ENCODE peak calls at places on chromosomes 12 and 14, in six cellular contexts. C, G, V, I, M and O are unnamed samples.

GRCh38 chr14:55846852-55847471 is 267.0 kb downstream of the KTN1 start:
- DNase-seq in G (no peak), I (no peak), C (no peak), V (no peak), M (no peak), O (peak)

GRCh38 chr14:68994056-68994455 is 15.0 kb upstream of the ACTN1 start:
- DNase-seq in G (no peak), V (no peak), M (no peak), C (no peak), I (no peak), O (no peak)

GRCh38 chr14:55094630-55095157 is 34.4 kb upstream of the LGALS3 start:
- DNase-seq in G (no peak), I (no peak), C (no peak), V (no peak), M (no peak), O (peak)

GRCh38 chr14:74501135-74501614 is 7.6 kb downstream of the ISCA2 start:
- DNase-seq in M (no peak), G (peak), I (peak), C (peak), V (peak), O (peak)

GRCh38 chr14:99534863-99535262 is 53.7 kb downstream of the CCNK start:
- DNase-seq in V (no peak), G (no peak), M (no peak), C (no peak), I (no peak), O (no peak)

GRCh38 chr12:104929926-104930325 is 28.2 kb downstream of the SLC41A2 start:
- DNase-seq in M (no peak), G (no peak), C (no peak), V (no peak), I (no peak), O (peak)

GRCh38 chr14:56918849-56919574 is 108.7 kb upstream of the OTX2 start:
- DNase-seq in V (no peak), C (no peak), I (no peak), M (no peak), G (no peak), O (no peak)

GRCh38 chr12:94621662-94622359 is 28.5 kb downstream of the TMCC3 start:
- DNase-seq in M (peak), V (no peak), G (no peak), I (no peak), C (no peak), O (peak)

GRCh38 chr12:89064780-89065179 is 287.5 kb downstream of the DUSP6 start:
- DNase-seq in C (no peak), M (no peak), V (no peak), I (no peak), G (peak), O (peak)

GRCh38 chr12:110370732-110371141 is 32.8 kb downstream of the ANAPC7 start:
- DNase-seq in C (no peak), M (no peak), V (no peak), G (no peak), I (no peak), O (no peak)

GRCh38 chr12:110372056-110372425 is 31.5 kb downstream of the ANAPC7 start:
- DNase-seq in V (no peak), I (no peak), M (no peak), G (no peak), C (no peak), O (no peak)

GRCh38 chr12:110373962-110374611 is 29.4 kb downstream of the ANAPC7 start:
- DNase-seq in M (no peak), V (no peak), I (no peak), G (no peak), C (no peak), O (no peak)

GRCh38 chr12:110371408-110372055 is 32.0 kb downstream of the ANAPC7 start:
- DNase-seq in M (peak), C (no peak), V (no peak), G (no peak), I (no peak), O (no peak)

DNA sequence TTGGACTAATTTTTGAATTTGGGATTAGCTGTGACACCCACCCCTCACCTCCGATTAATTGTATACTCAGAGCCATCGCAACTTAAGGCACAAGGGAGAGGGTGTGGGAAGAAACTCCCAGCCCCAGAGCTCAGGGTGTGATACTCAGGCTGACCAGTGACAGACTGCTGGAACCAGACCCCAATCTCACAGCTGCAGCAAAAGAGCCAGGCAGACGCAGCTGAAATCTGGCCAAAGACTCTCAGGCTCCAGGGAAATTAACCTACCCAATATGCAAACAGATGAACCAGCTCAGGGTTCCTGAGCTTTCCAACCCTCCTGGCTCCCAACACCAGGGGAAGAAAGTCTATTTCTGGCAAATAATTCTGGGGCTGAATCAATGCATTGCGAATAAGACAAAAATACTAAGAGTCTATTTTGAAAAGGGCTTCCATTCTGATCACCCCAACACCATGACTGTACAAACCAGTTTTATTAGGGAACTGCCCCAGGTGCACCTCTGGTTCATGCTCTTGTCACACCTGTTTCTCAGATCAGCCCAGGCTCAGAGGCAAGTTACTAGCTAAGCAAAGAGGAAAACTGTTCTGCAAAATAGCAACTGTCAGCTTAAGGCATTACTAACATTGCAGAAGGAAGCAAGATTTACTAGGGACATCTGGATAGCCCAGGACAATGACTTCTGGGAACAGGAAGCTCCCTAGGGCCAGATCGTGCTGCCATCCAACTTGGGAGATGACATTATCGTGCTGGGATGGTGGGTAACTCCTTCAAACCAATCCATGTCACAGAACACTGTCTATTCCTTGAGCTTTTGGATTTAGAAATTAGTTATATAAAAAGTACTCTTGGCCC is 30.3 kb downstream of the ANAPC7 start:
- DNase-seq in V (no peak), I (no peak), C (no peak), M (no peak), G (no peak), O (no peak)
- TF ChIP-seq SMC3 in V (no peak), I (no peak), C (no peak), M (no peak), G (no peak), O (no peak)

GRCh38 chr12:9760699-9761406 is at the start of gene CD69:
- DNase-seq in C (no peak), M (peak), V (peak), G (no peak), I (no peak), O (no peak)
- TF ChIP-seq SMC3 in C (no peak), M (no peak), V (no peak), G (no peak), I (no peak), O (no peak)

GRCh38 chr14:92726933-92727262 is 21.5 kb downstream of the LGMN start:
- DNase-seq in G (no peak), I (no peak), M (no peak), V (no peak), C (no peak), O (no peak)

GRCh38 chr14:92726135-92726932 is 22.1 kb downstream of the LGMN start:
- DNase-seq in V (peak), I (no peak), G (peak), M (no peak), C (no peak), O (peak)

GRCh38 chr14:92731622-92732021 is 16.8 kb downstream of the LGMN start:
- DNase-seq in M (no peak), I (no peak), G (no peak), V (no peak), C (no peak), O (no peak)

GRCh38 chr14:92729632-92730358 is 18.6 kb downstream of the LGMN start:
- DNase-seq in M (no peak), I (no peak), C (no peak), G (no peak), V (no peak), O (peak)

GRCh38 chr14:92728781-92729364 is 19.6 kb downstream of the LGMN start:
- DNase-seq in V (no peak), I (no peak), M (no peak), G (peak), C (no peak), O (peak)
- TF ChIP-seq SMC3 in V (no peak), I (no peak), M (no peak), G (no peak), C (no peak), O (no peak)

GRCh38 chr12:116164976-116165425 is 112.5 kb downstream of the MED13L start:
- DNase-seq in G (peak), I (no peak), C (no peak), V (no peak), M (no peak), O (peak)
- TF ChIP-seq SMC3 in G (no peak), I (no peak), C (no peak), V (no peak), M (no peak), O (no peak)

GRCh38 chr12:54055522-54055921 is 1.9 kb downstream of the HOXC4 start:
- DNase-seq in V (no peak), M (no peak), G (no peak), I (no peak), C (no peak), O (no peak)

GRCh38 chr12:54052745-54053624 is 650 bp upstream of the HOXC4 start:
- DNase-seq in I (peak), G (no peak), V (no peak), M (peak), C (no peak), O (no peak)

GRCh38 chr12:54054442-54055332 is 1.1 kb downstream of the HOXC4 start:
- DNase-seq in I (peak), M (no peak), G (no peak), C (no peak), V (no peak), O (no peak)

GRCh38 chr12:54051916-54052744 is 1.5 kb upstream of the HOXC4 start:
- DNase-seq in C (no peak), V (no peak), I (peak), M (no peak), G (no peak), O (no peak)

DNA sequence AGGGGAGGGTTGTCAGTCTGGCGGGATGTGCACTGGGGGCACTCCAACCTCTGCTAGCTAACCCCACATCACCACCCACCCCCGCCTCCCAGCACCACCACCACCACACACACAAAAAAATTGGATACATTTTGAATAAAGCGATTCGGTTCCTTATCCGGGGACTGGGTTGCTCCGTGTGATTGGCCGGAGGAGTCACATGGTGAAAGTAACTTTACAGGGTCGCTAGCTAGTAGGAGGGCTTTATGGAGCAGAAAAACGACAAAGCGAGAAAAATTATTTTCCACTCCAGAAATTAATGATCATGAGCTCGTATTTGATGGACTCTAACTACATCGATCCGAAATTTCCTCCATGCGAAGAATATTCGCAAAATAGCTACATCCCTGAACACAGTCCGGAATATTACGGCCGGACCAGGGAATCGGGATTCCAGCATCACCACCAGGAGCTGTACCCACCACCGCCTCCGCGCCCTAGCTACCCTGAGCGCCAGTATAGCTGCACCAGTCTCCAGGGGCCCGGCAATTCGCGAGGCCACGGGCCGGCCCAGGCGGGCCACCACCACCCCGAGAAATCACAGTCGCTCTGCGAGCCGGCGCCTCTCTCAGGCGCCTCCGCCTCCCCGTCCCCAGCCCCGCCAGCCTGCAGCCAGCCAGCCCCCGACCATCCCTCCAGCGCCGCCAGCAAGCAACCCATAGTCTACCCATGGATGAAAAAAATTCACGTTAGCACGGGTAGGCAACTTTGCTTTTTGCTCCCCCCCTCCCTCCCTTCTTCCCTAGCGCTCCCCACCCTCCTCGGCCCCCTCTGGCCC is at the start of gene HOXC4:
- DNase-seq in I (peak), V (no peak), G (peak), C (no peak), M (no peak), O (peak)
- TF ChIP-seq SMC3 in I (no peak), V (no peak), G (no peak), C (no peak), M (no peak), O (no peak)